ENCODE peak calls at places on chromosomes 13 and 19, in ten cellular contexts. One of them, this sample, is unnamed.

GRCh38 chr19:42311612-42312160 is 1.4 kb upstream of the TMEM145 start:
- DNase-seq in transverse colon: no peak
- DNase-seq in CD8-positive, alpha-beta memory T cell: no peak
- DNase-seq in right cardiac atrium: peak; percentile 4
- DNase-seq in thoracic aorta: no peak
- DNase-seq in IMR-90: no peak
- DNase-seq in tibial nerve: no peak
- DNase-seq in A549: peak; percentile 71
- DNase-seq in H1: no peak
- DNase-seq in lower lobe of right lung: no peak
- DNase-seq in this sample: no peak

GRCh38 chr13:43405457-43405856 is 381.3 kb downstream of the ENOX1 start:
- DNase-seq in H1: no peak
- DNase-seq in tibial nerve: no peak
- DNase-seq in thoracic aorta: no peak
- DNase-seq in lower lobe of right lung: no peak
- DNase-seq in A549: peak; percentile 25
- DNase-seq in CD8-positive, alpha-beta memory T cell: no peak
- DNase-seq in transverse colon: no peak
- DNase-seq in IMR-90: peak; percentile 74
- DNase-seq in right cardiac atrium: no peak
- DNase-seq in this sample: no peak

GRCh38 chr19:4678881-4679379 is 8.8 kb upstream of the MYDGF start:
- DNase-seq in A549: peak; percentile 69
- DNase-seq in lower lobe of right lung: no peak
- DNase-seq in tibial nerve: no peak
- DNase-seq in H1: peak; percentile 96
- DNase-seq in IMR-90: no peak
- DNase-seq in transverse colon: no peak
- DNase-seq in right cardiac atrium: peak; percentile 62
- DNase-seq in CD8-positive, alpha-beta memory T cell: no peak
- DNase-seq in thoracic aorta: no peak
- DNase-seq in this sample: no peak

GRCh38 chr19:4910594-4911273 is 1.4 kb downstream of the UHRF1 start:
- DNase-seq in tibial nerve: peak; percentile 21
- DNase-seq in A549: peak; percentile 45
- DNase-seq in H1: no peak
- DNase-seq in right cardiac atrium: no peak
- DNase-seq in transverse colon: peak; percentile 31
- DNase-seq in thoracic aorta: no peak
- DNase-seq in IMR-90: peak; percentile 64
- DNase-seq in lower lobe of right lung: no peak
- DNase-seq in CD8-positive, alpha-beta memory T cell: no peak
- DNase-seq in this sample: peak; percentile 54

GRCh38 chr13:51590966-51591627 is 6.8 kb downstream of the WDFY2 start:
- DNase-seq in transverse colon: no peak
- DNase-seq in CD8-positive, alpha-beta memory T cell: no peak
- DNase-seq in A549: peak; percentile 80
- DNase-seq in tibial nerve: peak; percentile 43
- DNase-seq in right cardiac atrium: no peak
- DNase-seq in thoracic aorta: no peak
- DNase-seq in H1: no peak
- DNase-seq in lower lobe of right lung: no peak
- DNase-seq in IMR-90: peak; percentile 90
- DNase-seq in this sample: peak; percentile 26

GRCh38 chr19:46716013-46716671 is 772 bp downstream of the PRKD2 start:
- DNase-seq in H1: no peak
- DNase-seq in IMR-90: no peak
- DNase-seq in A549: no peak
- DNase-seq in lower lobe of right lung: peak; percentile 56
- DNase-seq in tibial nerve: no peak
- DNase-seq in CD8-positive, alpha-beta memory T cell: no peak
- DNase-seq in thoracic aorta: no peak
- DNase-seq in right cardiac atrium: peak; percentile 68
- DNase-seq in transverse colon: peak; percentile 44
- DNase-seq in this sample: peak; percentile 84

GRCh38 chr13:43316997-43317396 is 293.6 kb downstream of the DNAJC15 start:
- DNase-seq in CD8-positive, alpha-beta memory T cell: no peak
- DNase-seq in transverse colon: no peak
- DNase-seq in thoracic aorta: no peak
- DNase-seq in IMR-90: peak; percentile 67
- DNase-seq in A549: no peak
- DNase-seq in lower lobe of right lung: no peak
- DNase-seq in right cardiac atrium: peak; percentile 62
- DNase-seq in H1: no peak
- DNase-seq in tibial nerve: peak; percentile 23
- DNase-seq in this sample: no peak

GRCh38 chr13:43319617-43320444 is 296.4 kb downstream of the DNAJC15 start:
- DNase-seq in A549: no peak
- DNase-seq in lower lobe of right lung: no peak
- DNase-seq in tibial nerve: no peak
- DNase-seq in thoracic aorta: no peak
- DNase-seq in H1: peak; percentile 33
- DNase-seq in right cardiac atrium: no peak
- DNase-seq in transverse colon: no peak
- DNase-seq in CD8-positive, alpha-beta memory T cell: no peak
- DNase-seq in IMR-90: no peak
- DNase-seq in this sample: no peak

GRCh38 chr13:111359237-111359915 is 38.9 kb downstream of the TEX29 start:
- DNase-seq in CD8-positive, alpha-beta memory T cell: no peak
- DNase-seq in IMR-90: peak; percentile 27
- DNase-seq in transverse colon: no peak
- DNase-seq in A549: no peak
- DNase-seq in right cardiac atrium: no peak
- DNase-seq in lower lobe of right lung: no peak
- DNase-seq in H1: no peak
- DNase-seq in thoracic aorta: no peak
- DNase-seq in tibial nerve: no peak
- DNase-seq in this sample: no peak

GRCh38 chr13:99749627-99750026 is 221.9 kb downstream of the ZIC5 start:
- DNase-seq in IMR-90: no peak
- DNase-seq in right cardiac atrium: no peak
- DNase-seq in CD8-positive, alpha-beta memory T cell: no peak
- DNase-seq in A549: no peak
- DNase-seq in lower lobe of right lung: no peak
- DNase-seq in transverse colon: no peak
- DNase-seq in H1: no peak
- DNase-seq in tibial nerve: no peak
- DNase-seq in thoracic aorta: no peak
- DNase-seq in this sample: no peak

GRCh38 chr13:99743079-99743478 is 228.5 kb downstream of the ZIC5 start:
- DNase-seq in transverse colon: no peak
- DNase-seq in tibial nerve: no peak
- DNase-seq in H1: no peak
- DNase-seq in right cardiac atrium: no peak
- DNase-seq in IMR-90: no peak
- DNase-seq in CD8-positive, alpha-beta memory T cell: no peak
- DNase-seq in thoracic aorta: no peak
- DNase-seq in A549: no peak
- DNase-seq in lower lobe of right lung: no peak
- DNase-seq in this sample: no peak

GRCh38 chr13:99750951-99751350 is 220.6 kb downstream of the ZIC5 start:
- DNase-seq in tibial nerve: no peak
- DNase-seq in lower lobe of right lung: no peak
- DNase-seq in thoracic aorta: no peak
- DNase-seq in transverse colon: no peak
- DNase-seq in H1: no peak
- DNase-seq in CD8-positive, alpha-beta memory T cell: no peak
- DNase-seq in A549: no peak
- DNase-seq in right cardiac atrium: no peak
- DNase-seq in IMR-90: no peak
- DNase-seq in this sample: no peak

GRCh38 chr13:99751517-99752199 is 219.9 kb downstream of the ZIC5 start:
- DNase-seq in IMR-90: no peak
- DNase-seq in right cardiac atrium: no peak
- DNase-seq in H1: no peak
- DNase-seq in A549: no peak
- DNase-seq in transverse colon: peak; percentile 47
- DNase-seq in lower lobe of right lung: no peak
- DNase-seq in thoracic aorta: no peak
- DNase-seq in tibial nerve: no peak
- DNase-seq in CD8-positive, alpha-beta memory T cell: no peak
- DNase-seq in this sample: no peak

DNA sequence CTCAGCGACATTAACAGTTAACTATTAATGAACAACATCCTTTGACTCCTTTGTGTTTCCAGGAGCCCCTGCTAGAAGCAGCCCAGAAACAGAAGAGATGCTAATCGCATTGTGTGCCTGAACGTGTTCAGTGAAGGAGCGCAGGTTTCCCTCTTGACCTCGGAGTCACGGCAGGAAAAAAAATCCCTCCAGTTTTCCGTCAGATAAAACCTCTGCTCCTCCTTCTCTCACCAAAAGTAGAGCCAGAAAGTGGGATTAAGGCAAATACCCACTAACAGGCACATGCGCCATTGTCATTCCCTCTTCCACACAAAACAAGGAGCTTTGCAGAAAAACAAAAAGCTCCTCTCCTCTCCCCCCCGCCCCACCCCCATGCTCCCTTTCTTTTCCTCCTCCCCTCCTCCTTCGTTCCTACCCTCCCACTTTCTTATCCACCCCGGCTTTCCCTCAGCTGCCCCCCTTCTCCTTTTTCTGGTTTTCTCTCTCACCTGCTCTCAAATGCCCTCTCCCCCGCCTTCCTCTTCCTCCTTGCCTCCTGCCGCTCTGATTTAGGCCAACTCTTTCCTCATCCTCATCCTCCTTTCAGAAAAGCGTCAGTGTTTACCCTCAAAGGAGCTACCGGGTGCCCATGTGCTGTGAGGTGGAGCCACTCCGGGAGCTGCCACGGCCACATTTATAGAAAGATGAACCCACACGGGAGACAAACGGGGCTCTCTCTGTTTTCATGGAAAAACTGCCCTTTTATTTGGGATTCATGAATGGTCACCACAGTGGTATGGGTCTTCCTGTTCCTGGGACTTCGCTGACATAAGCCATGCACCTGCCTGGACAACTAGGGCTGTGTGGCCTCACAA is 224.5 kb downstream of the ZIC5 start:
- DNase-seq in tibial nerve: no peak
- DNase-seq in transverse colon: no peak
- DNase-seq in IMR-90: no peak
- DNase-seq in CD8-positive, alpha-beta memory T cell: no peak
- DNase-seq in lower lobe of right lung: no peak
- DNase-seq in thoracic aorta: no peak
- DNase-seq in right cardiac atrium: no peak
- DNase-seq in A549: no peak
- DNase-seq in H1: peak; percentile 31
- DNase-seq in this sample: no peak
- H3K4me1 ChIP-seq in tibial nerve: peaks cover 12% of the 10 kb centered on the region
- H3K4me1 ChIP-seq in transverse colon: peaks cover 4% of the 10 kb centered on the region
- H3K4me1 ChIP-seq in IMR-90: no peaks in the 10 kb centered on the region
- H3K4me1 ChIP-seq in CD8-positive, alpha-beta memory T cell: no peaks in the 10 kb centered on the region
- H3K4me1 ChIP-seq in lower lobe of right lung: no peaks in the 10 kb centered on the region
- H3K4me1 ChIP-seq in thoracic aorta: peaks cover 3% of the 10 kb centered on the region
- H3K4me1 ChIP-seq in right cardiac atrium: no peaks in the 10 kb centered on the region
- H3K4me1 ChIP-seq in A549: no peaks in the 10 kb centered on the region
- H3K4me1 ChIP-seq in H1: peaks cover 30% of the 10 kb centered on the region
- H3K4me1 ChIP-seq in this sample: no peaks in the 10 kb centered on the region

GRCh38 chr13:102825921-102826706 is 19.7 kb upstream of the ERCC5 start:
- DNase-seq in thoracic aorta: no peak
- DNase-seq in A549: no peak
- DNase-seq in tibial nerve: no peak
- DNase-seq in H1: no peak
- DNase-seq in transverse colon: no peak
- DNase-seq in CD8-positive, alpha-beta memory T cell: no peak
- DNase-seq in lower lobe of right lung: no peak
- DNase-seq in right cardiac atrium: no peak
- DNase-seq in IMR-90: peak; percentile 93
- DNase-seq in this sample: no peak

GRCh38 chr13:102830646-102831045 is 15.2 kb upstream of the ERCC5 start:
- DNase-seq in transverse colon: peak; percentile 67
- DNase-seq in A549: no peak
- DNase-seq in lower lobe of right lung: no peak
- DNase-seq in IMR-90: no peak
- DNase-seq in right cardiac atrium: peak; percentile 50
- DNase-seq in H1: no peak
- DNase-seq in CD8-positive, alpha-beta memory T cell: no peak
- DNase-seq in thoracic aorta: no peak
- DNase-seq in tibial nerve: no peak
- DNase-seq in this sample: no peak

DNA sequence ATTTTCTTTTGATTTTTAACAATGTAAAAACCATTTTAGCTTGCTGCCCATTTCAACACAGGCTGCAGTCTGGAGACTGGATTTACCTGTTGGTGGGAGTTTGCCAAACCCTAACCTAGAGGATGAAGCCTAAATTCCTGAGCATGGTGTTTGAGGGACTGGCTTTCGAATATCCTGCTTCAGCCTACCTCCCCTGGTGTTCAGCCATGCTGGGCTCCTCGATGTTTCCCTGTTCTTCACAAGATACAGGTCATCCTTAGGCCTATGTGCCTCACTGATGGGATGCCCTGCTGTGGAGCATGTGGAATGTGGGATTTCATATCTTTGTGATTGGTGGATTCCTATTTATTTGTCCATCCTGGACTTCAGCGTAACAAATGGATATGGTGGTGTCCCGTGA is 20.4 kb upstream of the ERCC5 start:
- DNase-seq in transverse colon: no peak
- DNase-seq in lower lobe of right lung: no peak
- DNase-seq in H1: no peak
- DNase-seq in IMR-90: no peak
- DNase-seq in right cardiac atrium: no peak
- DNase-seq in thoracic aorta: no peak
- DNase-seq in tibial nerve: no peak
- DNase-seq in CD8-positive, alpha-beta memory T cell: no peak
- DNase-seq in A549: no peak
- DNase-seq in this sample: no peak
- H3K4me1 ChIP-seq in transverse colon: no peaks in the 10 kb centered on the region
- H3K4me1 ChIP-seq in lower lobe of right lung: no peaks in the 10 kb centered on the region
- H3K4me1 ChIP-seq in H1: no peaks in the 10 kb centered on the region
- H3K4me1 ChIP-seq in IMR-90: peaks cover 5% of the 10 kb centered on the region
- H3K4me1 ChIP-seq in right cardiac atrium: no peaks in the 10 kb centered on the region
- H3K4me1 ChIP-seq in thoracic aorta: no peaks in the 10 kb centered on the region
- H3K4me1 ChIP-seq in tibial nerve: no peaks in the 10 kb centered on the region
- H3K4me1 ChIP-seq in CD8-positive, alpha-beta memory T cell: no peaks in the 10 kb centered on the region
- H3K4me1 ChIP-seq in A549: peaks cover 1% of the 10 kb centered on the region
- H3K4me1 ChIP-seq in this sample: no peaks in the 10 kb centered on the region

DNA sequence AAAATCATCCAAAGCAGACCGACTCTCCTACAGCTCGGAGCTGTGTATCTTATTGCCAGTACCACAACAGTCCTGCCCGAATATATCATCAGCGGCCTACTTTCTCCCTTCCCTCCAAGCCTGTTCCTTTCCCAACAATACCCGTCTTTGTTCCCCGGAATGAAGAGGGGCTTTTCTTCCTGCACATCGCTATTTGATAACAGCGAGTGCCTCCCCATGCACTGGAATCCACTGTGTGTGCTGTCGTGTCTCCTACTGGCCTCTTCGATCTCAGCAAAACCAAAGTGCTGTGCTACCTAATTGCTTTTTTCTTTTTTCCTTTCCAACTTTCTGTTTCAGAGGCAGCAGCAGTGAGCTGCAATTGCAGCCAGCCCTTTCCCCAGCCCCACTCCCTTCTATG is 43.5 kb downstream of the EFNB2 start:
- DNase-seq in right cardiac atrium: no peak
- DNase-seq in H1: no peak
- DNase-seq in thoracic aorta: no peak
- DNase-seq in lower lobe of right lung: no peak
- DNase-seq in IMR-90: no peak
- DNase-seq in A549: no peak
- DNase-seq in CD8-positive, alpha-beta memory T cell: no peak
- DNase-seq in transverse colon: no peak
- DNase-seq in tibial nerve: no peak
- DNase-seq in this sample: no peak
- H3K4me1 ChIP-seq in right cardiac atrium: peaks cover 2% of the 10 kb centered on the region
- H3K4me1 ChIP-seq in H1: no peaks in the 10 kb centered on the region
- H3K4me1 ChIP-seq in thoracic aorta: peaks cover 5% of the 10 kb centered on the region
- H3K4me1 ChIP-seq in lower lobe of right lung: peaks cover 49% of the 10 kb centered on the region
- H3K4me1 ChIP-seq in IMR-90: no peaks in the 10 kb centered on the region
- H3K4me1 ChIP-seq in A549: no peaks in the 10 kb centered on the region
- H3K4me1 ChIP-seq in CD8-positive, alpha-beta memory T cell: peaks cover 5% of the 10 kb centered on the region
- H3K4me1 ChIP-seq in transverse colon: no peaks in the 10 kb centered on the region
- H3K4me1 ChIP-seq in tibial nerve: peaks cover 44% of the 10 kb centered on the region
- H3K4me1 ChIP-seq in this sample: no peaks in the 10 kb centered on the region

GRCh38 chr13:48570225-48570828 is 37.4 kb upstream of the RCBTB2 start:
- DNase-seq in transverse colon: no peak
- DNase-seq in H1: no peak
- DNase-seq in thoracic aorta: no peak
- DNase-seq in lower lobe of right lung: peak; percentile 62
- DNase-seq in IMR-90: no peak
- DNase-seq in tibial nerve: no peak
- DNase-seq in right cardiac atrium: peak; percentile 61
- DNase-seq in A549: no peak
- DNase-seq in CD8-positive, alpha-beta memory T cell: no peak
- DNase-seq in this sample: no peak
- H3K4me1 ChIP-seq in transverse colon: no peaks in the 10 kb centered on the region
- H3K4me1 ChIP-seq in H1: no peaks in the 10 kb centered on the region
- H3K4me1 ChIP-seq in thoracic aorta: peaks cover 19% of the 10 kb centered on the region
- H3K4me1 ChIP-seq in lower lobe of right lung: peaks cover 64% of the 10 kb centered on the region
- H3K4me1 ChIP-seq in IMR-90: peaks cover 4% of the 10 kb centered on the region
- H3K4me1 ChIP-seq in tibial nerve: peaks cover 61% of the 10 kb centered on the region
- H3K4me1 ChIP-seq in right cardiac atrium: peaks cover 14% of the 10 kb centered on the region
- H3K4me1 ChIP-seq in A549: no peaks in the 10 kb centered on the region
- H3K4me1 ChIP-seq in CD8-positive, alpha-beta memory T cell: peaks cover 9% of the 10 kb centered on the region
- H3K4me1 ChIP-seq in this sample: no peaks in the 10 kb centered on the region

This sample was measured in pancreas.